ENCODE peak calls at places on chromosomes 13 and 19, in nine cellular contexts. One of them, this sample, is unnamed.

GRCh38 chr19:12731337-12731736 is 3.1 kb downstream of the TRIR start:
- DNase-seq in pancreas: no peak
- DNase-seq in RWPE1: no peak
- DNase-seq in heart right ventricle: no peak
- DNase-seq in right cardiac atrium: no peak
- DNase-seq in Peyer's patch: no peak
- DNase-seq in left ventricle myocardium inferior: no peak
- DNase-seq in astrocyte: no peak
- DNase-seq in transverse colon: no peak
- DNase-seq in this sample: no peak

GRCh38 chr13:79810671-79811070 is 329.7 kb downstream of the NDFIP2 start:
- DNase-seq in Peyer's patch: no peak
- DNase-seq in RWPE1: peak
- DNase-seq in astrocyte: peak
- DNase-seq in right cardiac atrium: no peak
- DNase-seq in left ventricle myocardium inferior: no peak
- DNase-seq in transverse colon: no peak
- DNase-seq in pancreas: no peak
- DNase-seq in heart right ventricle: no peak
- DNase-seq in this sample: no peak

GRCh38 chr13:110187501-110188161 is 119.3 kb downstream of the COL4A1 start:
- DNase-seq in astrocyte: peak
- DNase-seq in pancreas: no peak
- DNase-seq in transverse colon: no peak
- DNase-seq in right cardiac atrium: peak
- DNase-seq in heart right ventricle: peak
- DNase-seq in RWPE1: peak
- DNase-seq in Peyer's patch: no peak
- DNase-seq in left ventricle myocardium inferior: peak
- DNase-seq in this sample: no peak

GRCh38 chr13:41648314-41648935 is 191.1 kb downstream of the RGCC start:
- DNase-seq in heart right ventricle: no peak
- DNase-seq in right cardiac atrium: no peak
- DNase-seq in Peyer's patch: no peak
- DNase-seq in transverse colon: no peak
- DNase-seq in RWPE1: peak
- DNase-seq in pancreas: no peak
- DNase-seq in astrocyte: peak
- DNase-seq in left ventricle myocardium inferior: no peak
- DNase-seq in this sample: no peak

GRCh38 chr13:24097667-24098066 is 62.9 kb upstream of the SPATA13 start:
- DNase-seq in right cardiac atrium: no peak
- DNase-seq in RWPE1: no peak
- DNase-seq in heart right ventricle: no peak
- DNase-seq in pancreas: no peak
- DNase-seq in left ventricle myocardium inferior: no peak
- DNase-seq in Peyer's patch: no peak
- DNase-seq in transverse colon: no peak
- DNase-seq in astrocyte: no peak
- DNase-seq in this sample: no peak

GRCh38 chr19:3710265-3710812 is 2.2 kb downstream of the TJP3 start:
- DNase-seq in heart right ventricle: peak
- DNase-seq in pancreas: peak
- DNase-seq in RWPE1: peak
- DNase-seq in left ventricle myocardium inferior: peak
- DNase-seq in astrocyte: no peak
- DNase-seq in transverse colon: peak
- DNase-seq in right cardiac atrium: peak
- DNase-seq in Peyer's patch: peak
- DNase-seq in this sample: no peak

GRCh38 chr13:81171065-81171647 is 830.2 kb upstream of the SPRY2 start:
- DNase-seq in RWPE1: peak
- DNase-seq in transverse colon: no peak
- DNase-seq in left ventricle myocardium inferior: no peak
- DNase-seq in Peyer's patch: no peak
- DNase-seq in heart right ventricle: no peak
- DNase-seq in pancreas: no peak
- DNase-seq in right cardiac atrium: no peak
- DNase-seq in astrocyte: no peak
- DNase-seq in this sample: no peak

GRCh38 chr13:109655611-109656010 is 130.8 kb downstream of the IRS2 start:
- DNase-seq in heart right ventricle: no peak
- DNase-seq in RWPE1: no peak
- DNase-seq in astrocyte: no peak
- DNase-seq in transverse colon: no peak
- DNase-seq in right cardiac atrium: no peak
- DNase-seq in pancreas: no peak
- DNase-seq in Peyer's patch: no peak
- DNase-seq in left ventricle myocardium inferior: no peak
- DNase-seq in this sample: no peak

GRCh38 chr13:35814573-35814972 is 316.6 kb downstream of the DCLK1 start:
- DNase-seq in transverse colon: no peak
- DNase-seq in Peyer's patch: no peak
- DNase-seq in astrocyte: no peak
- DNase-seq in left ventricle myocardium inferior: no peak
- DNase-seq in right cardiac atrium: no peak
- DNase-seq in heart right ventricle: no peak
- DNase-seq in pancreas: no peak
- DNase-seq in RWPE1: no peak
- DNase-seq in this sample: no peak

GRCh38 chr13:114118763-114119123 is 13.7 kb downstream of the RASA3 start:
- DNase-seq in Peyer's patch: no peak
- DNase-seq in left ventricle myocardium inferior: no peak
- DNase-seq in astrocyte: no peak
- DNase-seq in heart right ventricle: no peak
- DNase-seq in right cardiac atrium: peak
- DNase-seq in RWPE1: no peak
- DNase-seq in pancreas: peak
- DNase-seq in transverse colon: no peak
- DNase-seq in this sample: no peak

GRCh38 chr13:99269627-99270252 is 11.6 kb upstream of the GPR18 start:
- DNase-seq in pancreas: no peak
- DNase-seq in RWPE1: peak
- DNase-seq in transverse colon: no peak
- DNase-seq in Peyer's patch: peak
- DNase-seq in right cardiac atrium: no peak
- DNase-seq in left ventricle myocardium inferior: no peak
- DNase-seq in heart right ventricle: no peak
- DNase-seq in astrocyte: peak
- DNase-seq in this sample: no peak

GRCh38 chr13:55517312-55517711 is 1623.4 kb upstream of the PRR20A start:
- DNase-seq in heart right ventricle: no peak
- DNase-seq in pancreas: no peak
- DNase-seq in astrocyte: no peak
- DNase-seq in Peyer's patch: no peak
- DNase-seq in right cardiac atrium: no peak
- DNase-seq in left ventricle myocardium inferior: no peak
- DNase-seq in transverse colon: no peak
- DNase-seq in RWPE1: no peak
- DNase-seq in this sample: no peak

GRCh38 chr19:31092189-31092753 is 257.0 kb downstream of the TSHZ3 start:
- DNase-seq in pancreas: no peak
- DNase-seq in heart right ventricle: peak
- DNase-seq in right cardiac atrium: no peak
- DNase-seq in Peyer's patch: no peak
- DNase-seq in RWPE1: no peak
- DNase-seq in transverse colon: no peak
- DNase-seq in left ventricle myocardium inferior: no peak
- DNase-seq in astrocyte: no peak
- DNase-seq in this sample: no peak

GRCh38 chr19:55525289-55526101 is 11.4 kb downstream of the SBK2 start:
- DNase-seq in Peyer's patch: no peak
- DNase-seq in RWPE1: no peak
- DNase-seq in left ventricle myocardium inferior: no peak
- DNase-seq in transverse colon: no peak
- DNase-seq in pancreas: no peak
- DNase-seq in right cardiac atrium: peak
- DNase-seq in astrocyte: no peak
- DNase-seq in heart right ventricle: no peak
- DNase-seq in this sample: no peak

DNA sequence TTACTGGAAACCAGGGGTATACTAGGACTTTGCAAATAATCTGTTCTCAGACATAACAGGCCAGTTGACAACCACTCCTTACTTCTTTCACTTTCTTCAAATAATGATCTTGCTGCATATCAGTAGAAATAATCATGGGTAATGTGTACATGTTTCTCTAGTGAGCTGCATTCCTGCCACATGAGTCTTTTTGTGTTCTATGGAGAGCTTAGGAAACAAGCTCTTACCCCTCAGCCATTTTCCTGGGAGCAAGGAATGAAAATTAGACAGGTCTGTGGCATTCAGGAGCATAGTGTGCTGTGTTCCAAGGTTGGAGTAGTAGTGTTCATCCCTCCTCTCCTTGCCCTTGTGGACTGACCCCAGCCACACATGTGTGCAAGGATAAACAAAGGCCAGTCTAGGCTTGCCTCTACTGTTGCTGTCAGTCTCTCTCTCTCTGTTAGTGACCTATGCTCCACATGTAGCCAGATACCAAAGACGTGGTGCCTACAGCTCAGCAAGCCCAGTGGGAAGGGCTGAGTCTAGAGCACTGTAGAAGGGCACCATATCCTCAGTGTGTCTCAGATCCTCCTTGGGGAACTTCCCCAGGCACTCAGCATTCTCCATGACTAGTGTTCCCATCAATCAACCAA is 11.5 kb upstream of the OXGR1 start:
- DNase-seq in left ventricle myocardium inferior: no peak
- DNase-seq in pancreas: no peak
- DNase-seq in astrocyte: peak
- DNase-seq in Peyer's patch: no peak
- DNase-seq in transverse colon: no peak
- DNase-seq in heart right ventricle: no peak
- DNase-seq in right cardiac atrium: no peak
- DNase-seq in RWPE1: peak
- DNase-seq in this sample: no peak
- H3K27ac ChIP-seq in left ventricle myocardium inferior: no peak
- H3K27ac ChIP-seq in pancreas: no peak
- H3K27ac ChIP-seq in astrocyte: no peak
- H3K27ac ChIP-seq in Peyer's patch: no peak
- H3K27ac ChIP-seq in transverse colon: no peak
- H3K27ac ChIP-seq in heart right ventricle: no peak
- H3K27ac ChIP-seq in right cardiac atrium: no peak
- H3K27ac ChIP-seq in RWPE1: no peak
- H3K27ac ChIP-seq in this sample: no peak

GRCh38 chr19:28435551-28436261 is 777.2 kb downstream of the UQCRFS1 start:
- DNase-seq in RWPE1: no peak
- DNase-seq in transverse colon: no peak
- DNase-seq in heart right ventricle: no peak
- DNase-seq in right cardiac atrium: peak
- DNase-seq in Peyer's patch: no peak
- DNase-seq in left ventricle myocardium inferior: no peak
- DNase-seq in pancreas: no peak
- DNase-seq in astrocyte: no peak
- DNase-seq in this sample: no peak
- H3K27ac ChIP-seq in RWPE1: no peak
- H3K27ac ChIP-seq in transverse colon: peak
- H3K27ac ChIP-seq in heart right ventricle: no peak
- H3K27ac ChIP-seq in right cardiac atrium: no peak
- H3K27ac ChIP-seq in Peyer's patch: no peak
- H3K27ac ChIP-seq in left ventricle myocardium inferior: peak
- H3K27ac ChIP-seq in pancreas: no peak
- H3K27ac ChIP-seq in astrocyte: no peak
- H3K27ac ChIP-seq in this sample: no peak

GRCh38 chr19:52522555-52522954 is 4.9 kb upstream of the ZNF808 start:
- DNase-seq in pancreas: no peak
- DNase-seq in right cardiac atrium: no peak
- DNase-seq in astrocyte: no peak
- DNase-seq in heart right ventricle: no peak
- DNase-seq in transverse colon: no peak
- DNase-seq in left ventricle myocardium inferior: no peak
- DNase-seq in Peyer's patch: no peak
- DNase-seq in RWPE1: no peak
- DNase-seq in this sample: no peak

GRCh38 chr19:52524086-52524485 is 3.4 kb upstream of the ZNF808 start:
- DNase-seq in left ventricle myocardium inferior: no peak
- DNase-seq in pancreas: no peak
- DNase-seq in astrocyte: no peak
- DNase-seq in right cardiac atrium: no peak
- DNase-seq in transverse colon: no peak
- DNase-seq in RWPE1: no peak
- DNase-seq in heart right ventricle: no peak
- DNase-seq in Peyer's patch: no peak
- DNase-seq in this sample: no peak

GRCh38 chr19:52532480-52532879 is 5.0 kb downstream of the ZNF808 start:
- DNase-seq in heart right ventricle: no peak
- DNase-seq in Peyer's patch: no peak
- DNase-seq in pancreas: no peak
- DNase-seq in right cardiac atrium: no peak
- DNase-seq in RWPE1: no peak
- DNase-seq in astrocyte: no peak
- DNase-seq in transverse colon: no peak
- DNase-seq in left ventricle myocardium inferior: no peak
- DNase-seq in this sample: no peak

GRCh38 chr19:52527134-52527953 is at the start of gene ZNF808:
- DNase-seq in pancreas: peak
- DNase-seq in astrocyte: peak
- DNase-seq in heart right ventricle: peak
- DNase-seq in right cardiac atrium: peak
- DNase-seq in left ventricle myocardium inferior: peak
- DNase-seq in RWPE1: peak
- DNase-seq in Peyer's patch: peak
- DNase-seq in transverse colon: peak
- DNase-seq in this sample: peak

GRCh38 chr19:52527954-52528326 is 472 bp downstream of the ZNF808 start:
- DNase-seq in transverse colon: peak
- DNase-seq in right cardiac atrium: peak
- DNase-seq in pancreas: peak
- DNase-seq in left ventricle myocardium inferior: no peak
- DNase-seq in RWPE1: no peak
- DNase-seq in Peyer's patch: no peak
- DNase-seq in astrocyte: no peak
- DNase-seq in heart right ventricle: no peak
- DNase-seq in this sample: no peak
- H3K27ac ChIP-seq in transverse colon: peak
- H3K27ac ChIP-seq in right cardiac atrium: peak
- H3K27ac ChIP-seq in pancreas: peak
- H3K27ac ChIP-seq in left ventricle myocardium inferior: peak
- H3K27ac ChIP-seq in RWPE1: peak
- H3K27ac ChIP-seq in Peyer's patch: peak
- H3K27ac ChIP-seq in astrocyte: peak
- H3K27ac ChIP-seq in heart right ventricle: peak
- H3K27ac ChIP-seq in this sample: peak

DNA sequence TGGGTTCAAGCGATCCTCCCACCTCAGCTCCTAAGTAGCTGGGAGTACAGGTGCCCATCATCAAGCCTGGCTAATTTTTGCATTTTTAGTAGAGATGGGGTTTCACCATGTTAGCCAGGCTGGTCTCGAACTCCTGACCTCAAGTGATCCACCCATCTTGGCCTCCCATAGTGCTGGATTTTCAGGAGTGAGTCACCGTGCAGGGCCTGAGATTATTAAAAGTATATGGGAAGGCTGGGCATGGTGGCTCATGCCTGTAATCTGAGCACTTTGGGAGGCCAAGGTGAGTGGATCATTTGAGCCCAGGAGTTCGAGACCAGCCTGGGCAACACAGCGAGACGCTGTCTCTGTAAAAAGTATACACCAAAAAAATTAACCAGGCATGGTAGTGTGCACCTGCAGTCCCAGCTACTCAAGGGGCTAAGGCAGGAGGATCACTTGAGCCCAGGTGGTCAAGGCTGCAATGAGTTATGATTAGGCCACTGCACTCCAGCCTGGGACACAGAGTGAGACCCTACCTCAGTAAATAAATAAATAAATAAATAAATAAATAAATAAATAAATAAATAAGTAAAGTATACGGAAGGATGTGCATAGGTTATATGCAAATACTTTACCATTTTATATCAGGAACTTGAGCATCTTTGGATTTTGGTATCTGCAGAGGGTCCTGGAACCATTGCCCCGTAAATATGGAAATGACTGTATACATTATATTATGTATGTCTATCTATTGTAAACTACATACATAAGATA is 854 bp downstream of the IL12RB1 start:
- DNase-seq in RWPE1: no peak
- DNase-seq in left ventricle myocardium inferior: no peak
- DNase-seq in transverse colon: no peak
- DNase-seq in Peyer's patch: no peak
- DNase-seq in right cardiac atrium: no peak
- DNase-seq in pancreas: no peak
- DNase-seq in heart right ventricle: no peak
- DNase-seq in astrocyte: no peak
- DNase-seq in this sample: no peak
- H3K27ac ChIP-seq in RWPE1: no peak
- H3K27ac ChIP-seq in left ventricle myocardium inferior: no peak
- H3K27ac ChIP-seq in transverse colon: no peak
- H3K27ac ChIP-seq in Peyer's patch: no peak
- H3K27ac ChIP-seq in right cardiac atrium: no peak
- H3K27ac ChIP-seq in pancreas: no peak
- H3K27ac ChIP-seq in heart right ventricle: no peak
- H3K27ac ChIP-seq in astrocyte: no peak
- H3K27ac ChIP-seq in this sample: no peak

This sample was measured in substantia nigra.